ENCODE peak calls at places on chromosomes 5 and 9, in four cellular contexts. O is IMR-90, E is gastrocnemius medialis, P is ovary. I is an unnamed sample.

GRCh38 chr9:93937193-93937592 is 18.0 kb downstream of the BARX1 start:
- DNase-seq in O (no peak), P (no peak), E (no peak), I (no peak)

GRCh38 chr9:29039258-29039657 is 1466.0 kb upstream of the C9orf72 start:
- DNase-seq in P (no peak), E (no peak), O (no peak), I (no peak)

GRCh38 chr9:99129091-99129490 is 24.2 kb downstream of the TGFBR1 start:
- DNase-seq in O (no peak), P (no peak), E (no peak), I (no peak)

GRCh38 chr5:139650689-139651501 is 2.7 kb downstream of the CXXC5 start:
- DNase-seq in E (peak), P (no peak), O (no peak), I (no peak)

GRCh38 chr5:167304834-167305469 is 986.5 kb upstream of the WWC1 start:
- DNase-seq in P (no peak), O (no peak), E (no peak), I (no peak)

GRCh38 chr9:79263666-79264460 is 307.9 kb upstream of the TLE4 start:
- DNase-seq in E (no peak), O (peak), P (no peak), I (no peak)

GRCh38 chr9:17699615-17700315 is 120.9 kb downstream of the SH3GL2 start:
- DNase-seq in P (no peak), O (no peak), E (no peak), I (no peak)

GRCh38 chr5:168076561-168076991 is 214.9 kb upstream of the WWC1 start:
- DNase-seq in O (peak), P (no peak), E (peak), I (no peak)

GRCh38 chr5:388266-389196 is 54.4 kb upstream of the EXOC3 start:
- DNase-seq in E (no peak), O (no peak), P (peak), I (no peak)

GRCh38 chr5:110354341-110354740 is 372.1 kb downstream of the TMEM232 start:
- DNase-seq in P (no peak), O (no peak), E (no peak), I (no peak)

GRCh38 chr9:69835412-69836080 is 14.9 kb downstream of the CFAP95 start:
- DNase-seq in P (no peak), E (no peak), O (no peak), I (no peak)

GRCh38 chr5:169070413-169070812 is 230.5 kb downstream of the SLIT3 start:
- DNase-seq in P (no peak), O (no peak), E (no peak), I (no peak)

GRCh38 chr5:42767491-42768105 is 11.0 kb downstream of the CCDC152 start:
- DNase-seq in P (no peak), O (peak), E (no peak), I (peak)

GRCh38 chr9:14710804-14711203 is 11.7 kb downstream of the CER1 start:
- DNase-seq in O (peak), E (no peak), P (no peak), I (no peak)

GRCh38 chr5:111512026-111512405 is 319 bp downstream of the STARD4 start:
- DNase-seq in E (peak), O (peak), P (no peak), I (no peak)

GRCh38 chr5:1640276-1640898 is 116.6 kb upstream of the LPCAT1 start:
- DNase-seq in O (no peak), P (no peak), E (no peak), I (no peak)

GRCh38 chr5:176440932-176441706 is 7.1 kb upstream of the FAF2 start:
- DNase-seq in O (peak), P (no peak), E (no peak), I (no peak)

GRCh38 chr5:17441351-17441750 is 56.7 kb upstream of the TAF11L2 start:
- DNase-seq in E (no peak), P (no peak), O (peak), I (no peak)

GRCh38 chr5:107247427-107247826 is 423.3 kb downstream of the EFNA5 start:
- DNase-seq in P (no peak), O (peak), E (no peak), I (no peak)

GRCh38 chr5:157106668-157107461 is 2.0 kb downstream of the HAVCR2 start:
- DNase-seq in O (peak), P (no peak), E (no peak), I (no peak)

GRCh38 chr5:56055287-56055686 is 60.5 kb upstream of the IL6ST start:
- DNase-seq in E (no peak), O (peak), P (no peak), I (no peak)

GRCh38 chr5:169139381-169140125 is 161.4 kb downstream of the SLIT3 start:
- DNase-seq in O (no peak), E (no peak), P (peak), I (no peak)

GRCh38 chr5:150057052-150057451 is 29.3 kb downstream of the CSF1R start:
- DNase-seq in E (no peak), O (no peak), P (no peak), I (no peak)

GRCh38 chr9:99118782-99119466 is 14.0 kb downstream of the TGFBR1 start:
- DNase-seq in O (no peak), P (no peak), E (no peak), I (peak)

GRCh38 chr5:132033122-132033521 is 21.7 kb upstream of the ACSL6 start:
- DNase-seq in O (no peak), P (no peak), E (no peak), I (no peak)

GRCh38 chr5:124481419-124481818 is 265.0 kb downstream of the ZNF608 start:
- DNase-seq in E (no peak), O (no peak), P (no peak), I (no peak)

GRCh38 chr5:91332267-91333044 is 50.7 kb downstream of the ARRDC3 start:
- DNase-seq in E (no peak), O (peak), P (no peak), I (no peak)

GRCh38 chr5:158751961-158752655 is 347.6 kb downstream of the EBF1 start:
- DNase-seq in P (no peak), O (no peak), E (no peak), I (no peak)

GRCh38 chr5:57853929-57854697 is 371.5 kb upstream of the ACTBL2 start:
- DNase-seq in P (no peak), E (no peak), O (no peak), I (no peak)

GRCh38 chr5:6915574-6915973 is 202.3 kb downstream of the TENT4A start:
- DNase-seq in E (no peak), O (no peak), P (no peak), I (no peak)

GRCh38 chr5:113330533-113331200 is 104.1 kb downstream of the TSSK1B start:
- DNase-seq in O (peak), E (peak), P (no peak), I (peak)

GRCh38 chr9:136721339-136722092 is 9.1 kb downstream of the DIPK1B start:
- DNase-seq in P (no peak), E (no peak), O (peak), I (no peak)

GRCh38 chr5:3031733-3032378 is 280.4 kb upstream of the IRX2 start:
- DNase-seq in E (no peak), O (no peak), P (no peak), I (no peak)

GRCh38 chr5:64637837-64638443 is 52.4 kb upstream of the SHISAL2B start:
- DNase-seq in E (no peak), P (no peak), O (no peak), I (no peak)

GRCh38 chr5:65924366-65925093 is 1.8 kb upstream of the ERBIN start:
- DNase-seq in E (no peak), O (no peak), P (no peak), I (no peak)

GRCh38 chr9:112404367-112404979 is 24.6 kb downstream of the HSDL2 start:
- DNase-seq in O (peak), E (no peak), P (no peak), I (no peak)

GRCh38 chr9:125524522-125524921 is 182.5 kb downstream of the MAPKAP1 start:
- DNase-seq in E (no peak), O (peak), P (no peak), I (no peak)
- H3K27ac ChIP-seq in E (no peak), O (peak), P (no peak), I (no peak)

DNA sequence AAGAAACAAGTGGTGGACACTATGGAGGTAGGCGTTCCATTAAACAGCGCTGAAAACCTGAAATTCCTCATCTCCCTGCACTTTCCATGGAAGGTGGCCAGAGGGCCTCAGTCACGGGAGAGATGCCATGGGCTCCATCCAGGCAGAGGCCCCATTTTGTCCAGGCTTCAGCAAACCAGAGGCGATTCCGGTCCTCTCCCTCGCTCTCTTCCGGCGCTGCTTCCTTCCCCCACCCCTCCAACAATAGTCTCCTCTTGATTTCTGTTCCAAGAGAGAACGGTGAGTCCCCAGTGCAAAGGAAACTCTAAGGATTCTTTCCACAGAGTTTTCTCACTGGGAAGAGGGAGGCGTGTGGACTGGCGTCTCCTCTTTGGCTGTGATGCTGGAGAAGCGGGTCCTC is 7.5 kb downstream of the ZNF366 start:
- DNase-seq in E (no peak), P (no peak), O (no peak), I (no peak)
- H3K27ac ChIP-seq in E (peak), P (no peak), O (no peak), I (no peak)

GRCh38 chr5:179614745-179615144 is 8.7 kb downstream of the HNRNPH1 start:
- DNase-seq in E (no peak), P (no peak), O (no peak), I (no peak)
- H3K27ac ChIP-seq in E (no peak), P (no peak), O (no peak), I (no peak)

DNA sequence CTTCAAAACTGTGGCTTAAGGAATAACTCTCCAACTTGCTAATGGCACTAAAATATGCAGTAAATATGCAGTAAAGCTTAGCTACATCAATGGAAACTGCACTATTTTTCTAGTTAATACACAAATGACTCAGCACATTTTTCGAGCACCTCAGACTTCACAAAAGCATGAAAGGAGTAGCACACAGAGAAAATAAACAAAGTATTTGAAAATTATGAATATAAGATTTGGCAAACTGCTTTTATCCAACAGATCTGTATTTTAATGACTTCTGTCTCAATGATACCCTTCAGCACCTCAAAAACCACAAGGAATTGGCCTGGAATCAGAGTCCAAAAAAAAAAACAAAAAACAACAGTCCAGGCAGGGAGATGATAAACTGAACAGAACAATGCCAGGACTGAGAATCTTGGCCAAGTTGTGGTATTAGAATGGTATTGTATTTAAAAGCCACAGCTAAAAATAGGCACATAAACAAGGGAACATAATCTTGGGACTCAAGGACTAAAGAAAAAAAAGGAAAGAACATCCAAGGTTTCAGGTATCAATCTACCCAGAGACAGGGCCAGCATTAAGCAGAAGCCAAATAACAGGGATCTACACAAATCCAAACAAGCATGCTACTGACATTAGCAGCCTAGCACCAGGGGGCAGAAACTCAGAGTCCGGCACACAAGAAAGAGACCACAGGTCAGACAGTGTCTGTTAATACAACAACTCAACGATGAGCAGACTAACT is 21.4 kb downstream of the TMEM245 start:
- DNase-seq in E (peak), P (peak), O (peak), I (no peak)
- H3K27ac ChIP-seq in E (peak), P (peak), O (peak), I (no peak)

I was measured in CD4-positive, alpha-beta memory T cell.